ENCODE peak calls at places on chromosomes 7 and 10, in six cellular contexts. Y is A549, Q is DND-41, T is OCI-LY7, K is left lung, X is H1. D is an unnamed sample.
A peak's percentile ranks its signal among the peaks of the same experiment; 100 is the strongest.

GRCh38 chr7:155007947-155008346 is 5.0 kb upstream of the PAXIP1 start:
- DNase-seq in Y (peak; percentile 25), X (no peak), T (peak; percentile 64), Q (peak; percentile 29), K (no peak), D (no peak)

GRCh38 chr7:110573862-110574528 is 516.9 kb upstream of the LRRN3 start:
- DNase-seq in Y (peak; percentile 32), K (no peak), X (no peak), T (no peak), Q (no peak), D (no peak)

GRCh38 chr7:135181929-135182678 is 11.6 kb upstream of the CYREN start:
- DNase-seq in K (no peak), Y (no peak), T (no peak), X (no peak), Q (no peak), D (no peak)

GRCh38 chr10:78819361-78820006 is 249.3 kb upstream of the ZMIZ1 start:
- DNase-seq in Q (no peak), K (no peak), T (no peak), X (no peak), Y (no peak), D (no peak)

GRCh38 chr10:95221124-95221523 is 27.1 kb downstream of the ACSM6 start:
- DNase-seq in Q (no peak), X (no peak), Y (no peak), T (no peak), K (no peak), D (no peak)

GRCh38 chr7:55162476-55162875 is 143.7 kb downstream of the EGFR start:
- DNase-seq in K (no peak), T (no peak), Q (no peak), Y (no peak), X (no peak), D (no peak)

GRCh38 chr7:65397730-65398142 is 24.1 kb downstream of the ZNF92 start:
- DNase-seq in T (no peak), Q (no peak), Y (no peak), K (no peak), X (no peak), D (no peak)

GRCh38 chr10:127920319-127921074 is 13.6 kb downstream of the PTPRE start:
- DNase-seq in Q (no peak), K (no peak), Y (no peak), T (no peak), X (no peak), D (no peak)

GRCh38 chr7:127751062-127751722 is 99.2 kb downstream of the SND1 start:
- DNase-seq in Y (no peak), Q (no peak), K (no peak), X (no peak), T (no peak), D (no peak)

GRCh38 chr7:27375958-27376357 is 133.4 kb downstream of the EVX1 start:
- DNase-seq in Y (no peak), K (no peak), X (no peak), Q (no peak), T (no peak), D (no peak)

GRCh38 chr10:111756541-111757061 is 427.0 kb downstream of the GPAM start:
- DNase-seq in T (peak; percentile 50), X (peak; percentile 60), Q (no peak), Y (peak; percentile 1), K (no peak), D (no peak)

GRCh38 chr10:67818323-67818722 is 19.7 kb downstream of the DNAJC12 start:
- DNase-seq in Q (no peak), T (no peak), X (no peak), K (no peak), Y (peak; percentile 73), D (no peak)

GRCh38 chr7:133255461-133255860 is 2.6 kb downstream of the EXOC4 start:
- DNase-seq in Y (no peak), K (no peak), Q (no peak), T (no peak), X (no peak), D (no peak)

GRCh38 chr7:42272793-42273665 is 36.0 kb upstream of the GLI3 start:
- DNase-seq in Q (no peak), X (no peak), Y (no peak), T (peak; percentile 22), K (no peak), D (no peak)

GRCh38 chr10:6716521-6716920 is 136.4 kb upstream of the PRKCQ start:
- DNase-seq in K (no peak), Q (no peak), Y (no peak), X (no peak), T (no peak), D (no peak)

GRCh38 chr7:39624202-39624807 is 933 bp downstream of the RALA start:
- DNase-seq in X (no peak), K (no peak), Q (no peak), T (peak; percentile 24), Y (no peak), D (no peak)

GRCh38 chr7:107313355-107313754 is 144.6 kb downstream of the HBP1 start:
- DNase-seq in T (no peak), Y (no peak), K (no peak), Q (no peak), X (no peak), D (no peak)

GRCh38 chr10:72276421-72277339 is 3.0 kb downstream of the DDIT4 start:
- DNase-seq in T (no peak), Q (no peak), K (no peak), X (no peak), Y (no peak), D (no peak)

GRCh38 chr10:29713450-29713849 is 78.7 kb upstream of the SVIL start:
- DNase-seq in K (no peak), X (no peak), Y (no peak), T (no peak), Q (no peak), D (no peak)
- H3K27ac ChIP-seq in K (no peak overlapping the region), X (no peak overlapping the region), Y (peak overlapping the region; percentile 62), T (no peak overlapping the region), Q (no peak overlapping the region), D (no peak overlapping the region)

DNA sequence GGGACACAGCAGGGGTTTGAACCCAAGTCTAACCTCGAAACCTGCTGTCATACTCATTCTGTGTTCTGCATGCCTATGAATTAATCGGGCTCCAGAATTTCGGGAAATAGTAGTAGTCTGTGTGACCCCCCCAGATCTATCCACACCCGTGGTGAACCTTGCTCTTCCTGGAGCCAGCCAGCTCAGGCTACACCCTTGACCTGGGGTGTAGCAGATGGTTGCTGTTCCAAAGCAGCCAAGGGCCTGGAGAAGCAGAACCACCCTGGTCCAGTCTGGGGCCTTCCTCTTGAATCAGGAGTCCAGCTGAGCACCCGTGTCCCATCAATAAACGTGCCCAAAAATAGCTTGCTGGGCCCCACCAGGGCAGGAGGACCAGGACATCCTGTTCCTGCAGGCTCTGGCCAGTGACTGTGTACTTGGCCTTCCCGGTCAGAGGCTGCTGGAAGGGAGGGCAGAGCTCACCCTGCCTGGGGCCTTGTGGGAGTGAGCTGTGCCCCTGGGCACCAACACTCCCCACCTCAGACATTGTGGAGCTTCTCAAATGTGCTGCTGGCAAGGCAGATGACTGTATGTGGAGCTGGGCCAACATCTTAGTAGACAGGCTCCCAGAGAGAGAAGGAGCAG is 101.2 kb upstream of the ZNF716 start:
- DNase-seq in Y (no peak), Q (no peak), X (no peak), K (no peak), T (no peak), D (no peak)
- H3K9me3 ChIP-seq in Y (peaks cover 12% of the 10 kb centered on the region), Q (peaks cover 8% of the 10 kb centered on the region), X (peaks cover 97% of the 10 kb centered on the region), K (no peaks in the 10 kb centered on the region), T (no peaks in the 10 kb centered on the region), D (no peaks in the 10 kb centered on the region)

GRCh38 chr7:85614684-85615083 is 427.8 kb upstream of the SEMA3D start:
- DNase-seq in X (no peak), Y (no peak), Q (no peak), K (peak; percentile 65), T (no peak), D (no peak)
- H3K27ac ChIP-seq in X (no peak overlapping the region), Y (no peak overlapping the region), Q (no peak overlapping the region), K (no peak overlapping the region), T (no peak overlapping the region), D (no peak overlapping the region)

GRCh38 chr7:57220746-57221145 is 88.5 kb upstream of the ZNF479 start:
- DNase-seq in K (no peak), Q (no peak), X (no peak), Y (no peak), T (no peak), D (no peak)
- H3K9me3 ChIP-seq in K (no peaks in the 10 kb centered on the region), Q (peaks cover 30% of the 10 kb centered on the region), X (peaks cover 91% of the 10 kb centered on the region), Y (peaks cover 3% of the 10 kb centered on the region), T (no peaks in the 10 kb centered on the region), D (no peaks in the 10 kb centered on the region)

GRCh38 chr7:73895626-73896025 is 34.7 kb downstream of the TMEM270 start:
- DNase-seq in T (no peak), K (no peak), Y (no peak), Q (no peak), X (no peak), D (no peak)

GRCh38 chr7:73892003-73892975 is 31.3 kb downstream of the TMEM270 start:
- DNase-seq in X (no peak), T (no peak), K (no peak), Q (no peak), Y (no peak), D (no peak)

GRCh38 chr7:73893342-73894101 is 32.6 kb downstream of the TMEM270 start:
- DNase-seq in Q (no peak), Y (no peak), X (no peak), K (no peak), T (no peak), D (no peak)

GRCh38 chr7:73896454-73896853 is 35.5 kb downstream of the TMEM270 start:
- DNase-seq in Q (no peak), K (no peak), T (no peak), Y (no peak), X (no peak), D (no peak)

GRCh38 chr7:73894851-73895441 is 34.0 kb downstream of the TMEM270 start:
- DNase-seq in Y (peak; percentile 76), T (no peak), K (no peak), Q (no peak), X (no peak), D (no peak)
- H3K27ac ChIP-seq in Y (peak overlapping the region; percentile 75), T (no peak overlapping the region), K (no peak overlapping the region), Q (no peak overlapping the region), X (no peak overlapping the region), D (no peak overlapping the region)

GRCh38 chr10:131784363-131785120 is 116.3 kb upstream of the PPP2R2D start:
- DNase-seq in Q (no peak), Y (no peak), X (no peak), K (no peak), T (no peak), D (no peak)

GRCh38 chr10:131778842-131779241 is 122.0 kb upstream of the PPP2R2D start:
- DNase-seq in K (no peak), T (no peak), Y (no peak), Q (no peak), X (peak; percentile 30), D (no peak)

GRCh38 chr10:131781076-131781475 is 119.7 kb upstream of the PPP2R2D start:
- DNase-seq in Q (no peak), K (no peak), X (peak; percentile 19), T (no peak), Y (no peak), D (no peak)

GRCh38 chr10:131779661-131780394 is 121.0 kb upstream of the PPP2R2D start:
- DNase-seq in X (peak; percentile 11), K (no peak), Y (no peak), Q (no peak), T (no peak), D (no peak)

GRCh38 chr10:131781791-131782190 is 119.0 kb upstream of the PPP2R2D start:
- DNase-seq in T (no peak), Y (no peak), K (no peak), X (no peak), Q (no peak), D (no peak)
- H3K9me3 ChIP-seq in T (peaks cover 6% of the 10 kb centered on the region), Y (peaks cover 27% of the 10 kb centered on the region), K (no peaks in the 10 kb centered on the region), X (peaks cover 7% of the 10 kb centered on the region), Q (peaks cover 25% of the 10 kb centered on the region), D (peaks cover 13% of the 10 kb centered on the region)

D was measured in CD8-positive, alpha-beta memory T cell.